ENCODE peak calls at places on chromosomes 1 and 21, in eight cellular contexts. V, N, L, H, S, W, U and O are unnamed samples.

GRCh38 chr1:18283601-18284385 is 176.2 kb downstream of the IGSF21 start:
- DNase-seq in V (no peak), N (no peak), L (no peak), H (no peak), S (no peak), W (no peak), U (no peak), O (no peak)

GRCh38 chr21:35417762-35418161 is 368.7 kb upstream of the RUNX1 start:
- DNase-seq in V (no peak), N (no peak), L (no peak), H (no peak), S (no peak), W (no peak), U (no peak), O (no peak)

GRCh38 chr1:195897072-195897471 is 711.2 kb downstream of the KCNT2 start:
- DNase-seq in V (no peak), N (peak), L (no peak), H (no peak), S (no peak), W (no peak), U (no peak), O (peak)

GRCh38 chr1:151062738-151063371 is 2.7 kb downstream of the MLLT11 start:
- DNase-seq in V (peak), N (peak), L (peak), H (peak), S (peak), W (no peak), U (no peak), O (peak)

GRCh38 chr1:245856944-245857531 is 650.0 kb downstream of the SMYD3 start:
- DNase-seq in V (peak), N (peak), L (peak), H (peak), S (peak), W (no peak), U (no peak), O (peak)

GRCh38 chr1:17075470-17076255 is 21.8 kb upstream of the SDHB start:
- DNase-seq in V (peak), N (no peak), L (peak), H (no peak), S (no peak), W (no peak), U (no peak), O (peak)

GRCh38 chr1:109535481-109535880 is 4.2 kb upstream of the GPR61 start:
- DNase-seq in V (no peak), N (no peak), L (no peak), H (no peak), S (no peak), W (no peak), U (no peak), O (no peak)

GRCh38 chr1:99374109-99374508 is 109.8 kb downstream of the PLPPR4 start:
- DNase-seq in V (no peak), N (no peak), L (no peak), H (no peak), S (no peak), W (no peak), U (no peak), O (no peak)

GRCh38 chr1:41994195-41994894 is 75.6 kb upstream of the HIVEP3 start:
- DNase-seq in V (no peak), N (no peak), L (no peak), H (no peak), S (no peak), W (no peak), U (no peak), O (no peak)

GRCh38 chr1:220887202-220887867 is 8.1 kb downstream of the HLX start:
- DNase-seq in V (peak), N (no peak), L (no peak), H (no peak), S (no peak), W (no peak), U (no peak), O (no peak)

GRCh38 chr21:45562401-45562800 is 20.2 kb upstream of the SLC19A1 start:
- DNase-seq in V (no peak), N (no peak), L (peak), H (no peak), S (no peak), W (no peak), U (no peak), O (no peak)

GRCh38 chr1:5651964-5652751 is 340.1 kb downstream of the NPHP4 start:
- DNase-seq in V (no peak), N (peak), L (no peak), H (no peak), S (no peak), W (peak), U (no peak), O (no peak)

GRCh38 chr21:43626390-43626789 is 32.9 kb downstream of the HSF2BP start:
- DNase-seq in V (no peak), N (no peak), L (no peak), H (peak), S (no peak), W (no peak), U (no peak), O (no peak)

GRCh38 chr1:183194527-183195145 is 8.6 kb downstream of the LAMC2 start:
- DNase-seq in V (no peak), N (no peak), L (no peak), H (no peak), S (no peak), W (no peak), U (no peak), O (no peak)

GRCh38 chr1:187924252-187924651 is 1095.5 kb downstream of the PLA2G4A start:
- DNase-seq in V (no peak), N (no peak), L (no peak), H (no peak), S (no peak), W (no peak), U (no peak), O (no peak)

GRCh38 chr1:66925944-66926343 is 1.2 kb downstream of the MIER1 start:
- DNase-seq in V (no peak), N (no peak), L (no peak), H (no peak), S (no peak), W (no peak), U (no peak), O (no peak)

GRCh38 chr1:197302775-197303174 is 34.7 kb downstream of the CRB1 start:
- DNase-seq in V (peak), N (no peak), L (peak), H (peak), S (peak), W (no peak), U (no peak), O (peak)

GRCh38 chr1:21573971-21574458 is 64.8 kb downstream of the ALPL start:
- DNase-seq in V (peak), N (peak), L (peak), H (peak), S (peak), W (peak), U (peak), O (peak)